ENCODE peak calls at places on chromosomes 5 and 9, in seven cellular contexts. G is HCT116, W is sigmoid colon, L is esophagus muscularis mucosa, Q is SK-N-SH, V is upper lobe of left lung, D is H1. B is an unnamed sample.

GRCh38 chr5:39076757-39077475 is 2.7 kb upstream of the RICTOR start:
- DNase-seq in G (no peak), W (no peak), L (no peak), Q (no peak), V (no peak), D (no peak), B (no peak)

GRCh38 chr5:175321927-175322532 is 122.0 kb downstream of the DRD1 start:
- DNase-seq in G (peak; percentile 16), W (no peak), L (no peak), Q (no peak), V (no peak), D (peak; percentile 65), B (no peak)

GRCh38 chr9:81292056-81292805 is 397.1 kb downstream of the TLE1 start:
- DNase-seq in G (no peak), W (no peak), L (no peak), Q (no peak), V (no peak), D (no peak), B (no peak)

GRCh38 chr9:109791003-109791677 is 11.1 kb downstream of the PALM2AKAP2 start:
- DNase-seq in G (no peak), W (no peak), L (no peak), Q (no peak), V (no peak), D (no peak), B (no peak)

GRCh38 chr5:31753700-31754461 is 115.0 kb downstream of the PDZD2 start:
- DNase-seq in G (no peak), W (no peak), L (no peak), Q (no peak), V (no peak), D (peak; percentile 58), B (no peak)

GRCh38 chr5:142316051-142316450 is 8.8 kb downstream of the SPRY4 start:
- DNase-seq in G (no peak), W (no peak), L (no peak), Q (peak; percentile 69), V (no peak), D (no peak), B (peak; percentile 90)

GRCh38 chr5:142894749-142895148 is 124.6 kb downstream of the ARHGAP26 start:
- DNase-seq in G (no peak), W (no peak), L (no peak), Q (no peak), V (no peak), D (no peak), B (no peak)

GRCh38 chr9:92754091-92754740 is 10.4 kb downstream of the BICD2 start:
- DNase-seq in G (no peak), W (no peak), L (no peak), Q (no peak), V (no peak), D (no peak), B (no peak)

GRCh38 chr5:43037929-43038510 is 2.1 kb downstream of the ANXA2R start:
- DNase-seq in G (no peak), W (no peak), L (no peak), Q (no peak), V (peak; percentile 31), D (no peak), B (no peak)

GRCh38 chr5:76363385-76364261 is 39.5 kb upstream of the IQGAP2 start:
- DNase-seq in G (no peak), W (no peak), L (no peak), Q (no peak), V (peak; percentile 36), D (no peak), B (no peak)

GRCh38 chr5:111494350-111494999 is 17.9 kb downstream of the STARD4 start:
- DNase-seq in G (no peak), W (no peak), L (no peak), Q (no peak), V (no peak), D (no peak), B (no peak)

GRCh38 chr9:95511232-95511951 is 5.4 kb downstream of the PTCH1 start:
- DNase-seq in G (no peak), W (peak; percentile 82), L (no peak), Q (no peak), V (peak; percentile 70), D (peak; percentile 92), B (no peak)

GRCh38 chr9:137116728-137117127 is 2.2 kb upstream of the DPP7 start:
- DNase-seq in G (no peak), W (no peak), L (no peak), Q (no peak), V (no peak), D (no peak), B (no peak)

GRCh38 chr9:4982720-4983482 is 2.2 kb upstream of the JAK2 start:
- DNase-seq in G (no peak), W (no peak), L (no peak), Q (no peak), V (no peak), D (no peak), B (no peak)

GRCh38 chr5:177103523-177104253 is 17.0 kb downstream of the FGFR4 start:
- DNase-seq in G (no peak), W (no peak), L (no peak), Q (no peak), V (no peak), D (no peak), B (no peak)

GRCh38 chr5:103258957-103259704 is 568 bp downstream of the MACIR start:
- DNase-seq in G (no peak), W (peak; percentile 74), L (no peak), Q (peak; percentile 80), V (peak; percentile 60), D (peak; percentile 67), B (no peak)

GRCh38 chr5:55923177-55923872 is 71.4 kb downstream of the IL6ST start:
- DNase-seq in G (no peak), W (no peak), L (peak; percentile 91), Q (no peak), V (peak; percentile 29), D (peak; percentile 45), B (no peak)

GRCh38 chr5:75052461-75053285 is at the start of gene GCNT4:
- DNase-seq in G (no peak), W (peak; percentile 72), L (no peak), Q (peak; percentile 76), V (peak; percentile 58), D (peak; percentile 69), B (no peak)

GRCh38 chr5:32935292-32935691 is 224.2 kb downstream of the NPR3 start:
- DNase-seq in G (no peak), W (no peak), L (no peak), Q (no peak), V (no peak), D (no peak), B (no peak)

GRCh38 chr5:14773588-14773987 is 98.0 kb downstream of the ANKH start:
- DNase-seq in G (no peak), W (no peak), L (no peak), Q (no peak), V (no peak), D (no peak), B (no peak)

GRCh38 chr5:15463231-15463630 is 36.7 kb upstream of the FBXL7 start:
- DNase-seq in G (no peak), W (no peak), L (no peak), Q (no peak), V (no peak), D (peak; percentile 52), B (no peak)

GRCh38 chr5:108381955-108382783 is at the start of gene FBXL17:
- DNase-seq in G (peak; percentile 93), W (peak; percentile 97), L (peak; percentile 98), Q (peak; percentile 91), V (peak; percentile 97), D (peak; percentile 89), B (no peak)

GRCh38 chr5:108381034-108381954 is 604 bp downstream of the FBXL17 start:
- DNase-seq in G (peak; percentile 10), W (peak; percentile 83), L (peak; percentile 93), Q (peak; percentile 80), V (peak; percentile 74), D (peak; percentile 76), B (no peak)

GRCh38 chr5:108379722-108380530 is 2.0 kb downstream of the FBXL17 start:
- DNase-seq in G (no peak), W (no peak), L (no peak), Q (no peak), V (no peak), D (no peak), B (no peak)

GRCh38 chr5:108382784-108383358 is 973 bp upstream of the FBXL17 start:
- DNase-seq in G (no peak), W (no peak), L (no peak), Q (peak; percentile 9), V (no peak), D (no peak), B (no peak)

GRCh38 chr5:108380531-108381021 is 1.3 kb downstream of the FBXL17 start:
- DNase-seq in G (no peak), W (peak; percentile 74), L (no peak), Q (peak; percentile 74), V (peak; percentile 56), D (peak; percentile 77), B (no peak)
- TF ChIP-seq POLR2AphosphoS5 in G (no peak), W (no peak), L (no peak), Q (no peak), V (no peak), D (no peak), B (no peak)

GRCh38 chr9:115057559-115057958 is 60.4 kb downstream of the TNC start:
- DNase-seq in G (no peak), W (no peak), L (no peak), Q (no peak), V (no peak), D (no peak), B (no peak)

GRCh38 chr9:115058684-115059315 is 59.2 kb downstream of the TNC start:
- DNase-seq in G (no peak), W (no peak), L (no peak), Q (no peak), V (no peak), D (no peak), B (no peak)

GRCh38 chr9:115063058-115063850 is 54.7 kb downstream of the TNC start:
- DNase-seq in G (no peak), W (no peak), L (no peak), Q (no peak), V (no peak), D (no peak), B (no peak)

GRCh38 chr9:115058175-115058574 is 59.8 kb downstream of the TNC start:
- DNase-seq in G (no peak), W (no peak), L (no peak), Q (no peak), V (no peak), D (no peak), B (no peak)
- H3K27ac ChIP-seq in G (no peak overlapping the region), W (peak overlapping the region; percentile 18), L (no peak overlapping the region), Q (peak overlapping the region; percentile 70), V (no peak overlapping the region), D (no peak overlapping the region), B (peak overlapping the region; percentile 59)

GRCh38 chr5:7397005-7397546 is 1.1 kb downstream of the ADCY2 start:
- DNase-seq in G (no peak), W (no peak), L (peak; percentile 64), Q (no peak), V (no peak), D (no peak), B (no peak)
- H3K4me3 ChIP-seq in G (no peak overlapping the region), W (peak overlapping the region; percentile 60), L (peak overlapping the region; percentile 72), Q (no peak overlapping the region), V (peak overlapping the region; percentile 42), D (peak overlapping the region; percentile 85), B (no peak overlapping the region)

DNA sequence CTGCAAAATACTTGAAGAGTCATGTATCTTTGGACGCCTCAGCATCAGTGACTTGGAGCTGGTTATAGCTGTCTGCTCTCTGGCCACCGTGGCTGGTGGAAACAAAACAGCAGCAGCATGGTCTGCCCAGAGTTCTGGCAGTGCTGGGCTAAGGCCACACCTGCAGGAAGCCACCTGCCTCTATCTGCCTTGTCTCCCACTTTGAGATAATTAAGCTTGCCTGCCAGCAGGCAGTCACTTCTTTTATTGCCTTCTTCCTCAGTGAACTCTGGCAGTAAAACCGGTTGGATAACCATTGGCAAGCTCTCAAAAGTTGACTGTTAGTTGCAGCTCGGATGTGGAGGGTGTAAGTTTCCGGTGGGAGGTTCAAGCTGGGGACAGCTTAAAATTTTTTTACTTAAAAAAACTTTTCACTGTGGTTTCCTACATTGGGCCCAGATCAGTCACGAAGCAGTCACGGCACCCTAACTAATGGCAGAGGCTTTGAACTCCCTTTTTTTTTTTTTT is 4.9 kb downstream of the SMIM3 start:
- DNase-seq in G (peak; percentile 83), W (peak; percentile 89), L (no peak), Q (no peak), V (peak; percentile 58), D (no peak), B (peak; percentile 56)
- TF ChIP-seq POLR2AphosphoS5 in G (peak; percentile 83), W (peak; percentile 89), L (peak; percentile 74), Q (peak; percentile 48), V (peak; percentile 19), D (no peak), B (no peak)

B was measured in SK-N-MC.